ENCODE peak calls at places on chromosomes 12 and 14, in eight cellular contexts. One of them, this sample, is unnamed.

GRCh38 chr14:30296956-30297405 is 262.0 kb upstream of the G2E3 start:
- DNase-seq in astrocyte of the spinal cord: no peak
- DNase-seq in left lung: no peak
- DNase-seq in CD8-positive, alpha-beta memory T cell: no peak
- DNase-seq in lower leg skin: no peak
- DNase-seq in A172: no peak
- DNase-seq in ureter: no peak
- DNase-seq in ELR: no peak
- DNase-seq in this sample: no peak

GRCh38 chr14:64826333-64826732 is 53.4 kb downstream of the SPTB start:
- DNase-seq in ureter: no peak
- DNase-seq in ELR: peak; percentile 15
- DNase-seq in astrocyte of the spinal cord: no peak
- DNase-seq in left lung: no peak
- DNase-seq in lower leg skin: no peak
- DNase-seq in A172: peak; percentile 24
- DNase-seq in CD8-positive, alpha-beta memory T cell: no peak
- DNase-seq in this sample: no peak

GRCh38 chr14:75800792-75801191 is 139.7 kb downstream of the TTLL5 start:
- DNase-seq in ureter: no peak
- DNase-seq in CD8-positive, alpha-beta memory T cell: no peak
- DNase-seq in left lung: no peak
- DNase-seq in astrocyte of the spinal cord: no peak
- DNase-seq in A172: no peak
- DNase-seq in ELR: peak; percentile 19
- DNase-seq in lower leg skin: no peak
- DNase-seq in this sample: no peak

GRCh38 chr14:37585101-37585479 is 10.0 kb downstream of the FOXA1 start:
- DNase-seq in A172: no peak
- DNase-seq in ELR: no peak
- DNase-seq in CD8-positive, alpha-beta memory T cell: no peak
- DNase-seq in lower leg skin: no peak
- DNase-seq in ureter: no peak
- DNase-seq in left lung: no peak
- DNase-seq in astrocyte of the spinal cord: no peak
- DNase-seq in this sample: no peak

GRCh38 chr14:52013984-52014600 is 24.7 kb downstream of the RTRAF start:
- DNase-seq in ureter: no peak
- DNase-seq in ELR: peak; percentile 29
- DNase-seq in lower leg skin: no peak
- DNase-seq in CD8-positive, alpha-beta memory T cell: no peak
- DNase-seq in A172: no peak
- DNase-seq in left lung: no peak
- DNase-seq in astrocyte of the spinal cord: no peak
- DNase-seq in this sample: no peak

GRCh38 chr12:47942327-47943230 is 20.8 kb upstream of the TMEM106C start:
- DNase-seq in ureter: no peak
- DNase-seq in astrocyte of the spinal cord: no peak
- DNase-seq in ELR: no peak
- DNase-seq in CD8-positive, alpha-beta memory T cell: peak; percentile 38
- DNase-seq in left lung: no peak
- DNase-seq in lower leg skin: no peak
- DNase-seq in A172: no peak
- DNase-seq in this sample: no peak

GRCh38 chr14:63204407-63205280 is at the start of gene RHOJ:
- DNase-seq in ELR: peak; percentile 14
- DNase-seq in CD8-positive, alpha-beta memory T cell: no peak
- DNase-seq in A172: peak; percentile 22
- DNase-seq in left lung: peak; percentile 34
- DNase-seq in astrocyte of the spinal cord: peak; percentile 39
- DNase-seq in lower leg skin: no peak
- DNase-seq in ureter: no peak
- DNase-seq in this sample: peak; percentile 15

GRCh38 chr14:36295642-36296627 is 24.5 kb downstream of the MBIP start:
- DNase-seq in lower leg skin: no peak
- DNase-seq in ELR: no peak
- DNase-seq in left lung: no peak
- DNase-seq in astrocyte of the spinal cord: no peak
- DNase-seq in A172: no peak
- DNase-seq in ureter: no peak
- DNase-seq in CD8-positive, alpha-beta memory T cell: no peak
- DNase-seq in this sample: no peak

GRCh38 chr12:5102806-5103205 is 59.1 kb downstream of the KCNA5 start:
- DNase-seq in A172: no peak
- DNase-seq in lower leg skin: no peak
- DNase-seq in ELR: peak; percentile 53
- DNase-seq in ureter: no peak
- DNase-seq in left lung: no peak
- DNase-seq in CD8-positive, alpha-beta memory T cell: no peak
- DNase-seq in astrocyte of the spinal cord: no peak
- DNase-seq in this sample: no peak

GRCh38 chr14:61950340-61950739 is 188.1 kb downstream of the SNAPC1 start:
- DNase-seq in A172: no peak
- DNase-seq in ureter: no peak
- DNase-seq in left lung: no peak
- DNase-seq in CD8-positive, alpha-beta memory T cell: no peak
- DNase-seq in ELR: no peak
- DNase-seq in lower leg skin: no peak
- DNase-seq in astrocyte of the spinal cord: no peak
- DNase-seq in this sample: no peak

GRCh38 chr12:124171231-124171985 is 123.5 kb upstream of the RFLNA start:
- DNase-seq in lower leg skin: no peak
- DNase-seq in ELR: no peak
- DNase-seq in ureter: no peak
- DNase-seq in left lung: no peak
- DNase-seq in CD8-positive, alpha-beta memory T cell: no peak
- DNase-seq in A172: no peak
- DNase-seq in astrocyte of the spinal cord: no peak
- DNase-seq in this sample: no peak

GRCh38 chr14:104243200-104243599 is 104.8 kb downstream of the KIF26A start:
- DNase-seq in CD8-positive, alpha-beta memory T cell: no peak
- DNase-seq in A172: no peak
- DNase-seq in ureter: no peak
- DNase-seq in left lung: no peak
- DNase-seq in ELR: no peak
- DNase-seq in lower leg skin: no peak
- DNase-seq in astrocyte of the spinal cord: no peak
- DNase-seq in this sample: no peak